ENCODE peak calls at places on chromosomes 12 and 14, in ten cellular contexts. J is NCI-H1092, Z is fibroblast of gingiva, N is KBM-7, P is H54, H is RCC 7860, V is head of caudate nucleus, Q is K562, C is T-helper 1 cell, D is BE2C. F is an unnamed sample.

GRCh38 chr12:3551386-3551785 is 60.4 kb downstream of the PRMT8 start:
- DNase-seq in J (no peak), Z (no peak), N (no peak), P (no peak), H (no peak), V (no peak), Q (peak), C (no peak), D (no peak), F (no peak)

GRCh38 chr12:27177716-27178115 is 66.4 kb upstream of the STK38L start:
- DNase-seq in J (no peak), Z (peak), N (no peak), P (no peak), H (peak), V (no peak), Q (no peak), C (no peak), D (no peak), F (no peak)

GRCh38 chr12:131833288-131833895 is 5.2 kb downstream of the MMP17 start:
- DNase-seq in J (no peak), Z (no peak), N (no peak), P (no peak), H (no peak), V (no peak), Q (no peak), C (no peak), D (no peak), F (no peak)

GRCh38 chr12:6178981-6179761 is 21.0 kb upstream of the CD9 start:
- DNase-seq in J (no peak), Z (no peak), N (no peak), P (no peak), H (no peak), V (no peak), Q (no peak), C (no peak), D (no peak), F (no peak)

GRCh38 chr12:130401703-130402102 is 64.0 kb downstream of the PIWIL1 start:
- DNase-seq in J (no peak), Z (no peak), N (no peak), P (no peak), H (no peak), V (no peak), Q (no peak), C (no peak), D (no peak), F (no peak)

GRCh38 chr12:56836800-56837663 is 73.9 kb downstream of the HSD17B6 start:
- DNase-seq in J (no peak), Z (no peak), N (peak), P (no peak), H (peak), V (no peak), Q (no peak), C (no peak), D (no peak), F (no peak)

GRCh38 chr12:67772276-67773169 is 124.0 kb downstream of the DYRK2 start:
- DNase-seq in J (no peak), Z (no peak), N (no peak), P (no peak), H (no peak), V (peak), Q (no peak), C (no peak), D (peak), F (peak)

GRCh38 chr14:105659935-105660527 is 133.6 kb downstream of the TMEM121 start:
- DNase-seq in J (no peak), Z (no peak), N (no peak), P (no peak), H (no peak), V (no peak), Q (no peak), C (no peak), D (no peak), F (no peak)

GRCh38 chr12:45105996-45106395 is 55.1 kb upstream of the DBX2 start:
- DNase-seq in J (no peak), Z (no peak), N (no peak), P (no peak), H (no peak), V (no peak), Q (no peak), C (no peak), D (no peak), F (no peak)

GRCh38 chr12:25854991-25855390 is 103.5 kb upstream of the RASSF8 start:
- DNase-seq in J (no peak), Z (no peak), N (no peak), P (no peak), H (no peak), V (no peak), Q (no peak), C (no peak), D (no peak), F (no peak)

GRCh38 chr12:5807538-5808219 is 137.4 kb downstream of the ANO2 start:
- DNase-seq in J (no peak), Z (no peak), N (no peak), P (no peak), H (peak), V (no peak), Q (no peak), C (no peak), D (no peak), F (no peak)

GRCh38 chr12:27076930-27077329 is 5.4 kb downstream of the C12orf71 start:
- DNase-seq in J (no peak), Z (no peak), N (no peak), P (no peak), H (no peak), V (no peak), Q (no peak), C (no peak), D (no peak), F (no peak)

GRCh38 chr12:21483531-21483930 is 17.9 kb downstream of the RECQL start:
- DNase-seq in J (peak), Z (no peak), N (no peak), P (no peak), H (no peak), V (no peak), Q (no peak), C (no peak), D (no peak), F (no peak)

GRCh38 chr14:104425763-104426691 is 153.5 kb upstream of the C14orf180 start:
- DNase-seq in J (no peak), Z (no peak), N (no peak), P (no peak), H (no peak), V (no peak), Q (no peak), C (no peak), D (no peak), F (no peak)

GRCh38 chr12:74317078-74317581 is 220.5 kb upstream of the ATXN7L3B start:
- DNase-seq in J (no peak), Z (peak), N (peak), P (peak), H (no peak), V (peak), Q (peak), C (no peak), D (no peak), F (no peak)

GRCh38 chr14:94389731-94390371 is 1.4 kb upstream of the SERPINA1 start:
- DNase-seq in J (no peak), Z (no peak), N (no peak), P (no peak), H (no peak), V (no peak), Q (no peak), C (no peak), D (no peak), F (no peak)

GRCh38 chr14:101470266-101470665 is 91.0 kb upstream of the DIO3 start:
- DNase-seq in J (no peak), Z (no peak), N (no peak), P (no peak), H (no peak), V (no peak), Q (no peak), C (no peak), D (no peak), F (no peak)

GRCh38 chr12:31324845-31325523 is 966 bp downstream of the SINHCAF start:
- DNase-seq in J (peak), Z (peak), N (peak), P (peak), H (peak), V (peak), Q (peak), C (peak), D (peak), F (no peak)

GRCh38 chr14:37819155-37820015 is 224.0 kb downstream of the TTC6 start:
- DNase-seq in J (no peak), Z (peak), N (no peak), P (no peak), H (peak), V (no peak), Q (no peak), C (no peak), D (no peak), F (no peak)

GRCh38 chr12:52185400-52185967 is 6.3 kb downstream of the KRT80 start:
- DNase-seq in J (no peak), Z (no peak), N (no peak), P (no peak), H (no peak), V (no peak), Q (no peak), C (no peak), D (no peak), F (no peak)

GRCh38 chr12:53543539-53543938 is 36.3 kb upstream of the NPFF start:
- DNase-seq in J (peak), Z (peak), N (peak), P (peak), H (peak), V (peak), Q (peak), C (no peak), D (peak), F (no peak)

GRCh38 chr12:132766380-132767085 is 4.9 kb upstream of the ANKLE2 start:
- DNase-seq in J (no peak), Z (no peak), N (no peak), P (no peak), H (no peak), V (peak), Q (peak), C (no peak), D (peak), F (no peak)

GRCh38 chr14:102474934-102475333 is 34.6 kb downstream of the ANKRD9 start:
- DNase-seq in J (peak), Z (peak), N (no peak), P (no peak), H (no peak), V (peak), Q (no peak), C (no peak), D (peak), F (no peak)

GRCh38 chr12:108745641-108746040 is 14.3 kb upstream of the CORO1C start:
- DNase-seq in J (no peak), Z (no peak), N (no peak), P (no peak), H (no peak), V (no peak), Q (no peak), C (no peak), D (peak), F (no peak)

GRCh38 chr14:67428501-67429031 is 16.6 kb upstream of the PLEK2 start:
- DNase-seq in J (no peak), Z (peak), N (no peak), P (no peak), H (peak), V (no peak), Q (no peak), C (no peak), D (no peak), F (no peak)

GRCh38 chr12:12661086-12661485 is 34.9 kb downstream of the GPR19 start:
- DNase-seq in J (no peak), Z (peak), N (no peak), P (peak), H (no peak), V (no peak), Q (no peak), C (no peak), D (no peak), F (no peak)

GRCh38 chr14:54133896-54134295 is 177.3 kb upstream of the BMP4 start:
- DNase-seq in J (no peak), Z (peak), N (no peak), P (no peak), H (no peak), V (no peak), Q (no peak), C (no peak), D (no peak), F (no peak)

GRCh38 chr14:68543516-68543915 is 249.4 kb downstream of the ZFP36L1 start:
- DNase-seq in J (no peak), Z (no peak), N (no peak), P (no peak), H (no peak), V (no peak), Q (no peak), C (no peak), D (no peak), F (no peak)

GRCh38 chr12:67994046-67994445 is 4.8 kb downstream of the IFNG-AS1 start:
- DNase-seq in J (no peak), Z (no peak), N (no peak), P (no peak), H (no peak), V (no peak), Q (no peak), C (no peak), D (no peak), F (no peak)

GRCh38 chr14:69615471-69616407 is 4.3 kb downstream of the SUSD6 start:
- DNase-seq in J (peak), Z (peak), N (peak), P (no peak), H (peak), V (peak), Q (no peak), C (no peak), D (no peak), F (no peak)

GRCh38 chr14:84202486-84202885 is 1327.5 kb upstream of the FLRT2 start:
- DNase-seq in J (no peak), Z (no peak), N (no peak), P (no peak), H (no peak), V (no peak), Q (no peak), C (no peak), D (no peak), F (no peak)

GRCh38 chr14:77338332-77338731 is 17.5 kb downstream of the GSTZ1 start:
- DNase-seq in J (no peak), Z (no peak), N (no peak), P (no peak), H (no peak), V (no peak), Q (no peak), C (no peak), D (no peak), F (no peak)

F was measured in NCI-H187.